ENCODE peak calls at places on chromosomes 1 and 21, in seven cellular contexts. One of them, this sample, is unnamed.

GRCh38 chr1:86788300-86789206 is 84.2 kb downstream of the SH3GLB1 start:
- DNase-seq in NCI-H446: no peak
- DNase-seq in fibroblast of pulmonary artery: peak
- DNase-seq in fibroblast of gingiva: peak
- DNase-seq in tibial artery: peak
- DNase-seq in NT2/D1: no peak
- DNase-seq in nucleus accumbens: no peak
- DNase-seq in this sample: peak

GRCh38 chr1:168087696-168088095 is 49.0 kb downstream of the GPR161 start:
- DNase-seq in NCI-H446: no peak
- DNase-seq in fibroblast of pulmonary artery: no peak
- DNase-seq in fibroblast of gingiva: no peak
- DNase-seq in tibial artery: no peak
- DNase-seq in NT2/D1: no peak
- DNase-seq in nucleus accumbens: no peak
- DNase-seq in this sample: no peak

GRCh38 chr1:66788231-66788939 is 12.7 kb downstream of the INSL5 start:
- DNase-seq in NCI-H446: no peak
- DNase-seq in fibroblast of pulmonary artery: no peak
- DNase-seq in fibroblast of gingiva: no peak
- DNase-seq in tibial artery: no peak
- DNase-seq in NT2/D1: no peak
- DNase-seq in nucleus accumbens: no peak
- DNase-seq in this sample: no peak

GRCh38 chr1:21604208-21604957 is 64.8 kb downstream of the RAP1GAP start:
- DNase-seq in NCI-H446: no peak
- DNase-seq in fibroblast of pulmonary artery: no peak
- DNase-seq in fibroblast of gingiva: no peak
- DNase-seq in tibial artery: no peak
- DNase-seq in NT2/D1: no peak
- DNase-seq in nucleus accumbens: no peak
- DNase-seq in this sample: no peak

GRCh38 chr1:183632087-183632486 is 3.5 kb downstream of the ARPC5 start:
- DNase-seq in NCI-H446: no peak
- DNase-seq in fibroblast of pulmonary artery: peak
- DNase-seq in fibroblast of gingiva: peak
- DNase-seq in tibial artery: no peak
- DNase-seq in NT2/D1: no peak
- DNase-seq in nucleus accumbens: no peak
- DNase-seq in this sample: peak

GRCh38 chr1:12460911-12461621 is 156.9 kb downstream of the DHRS3 start:
- DNase-seq in NCI-H446: no peak
- DNase-seq in fibroblast of pulmonary artery: no peak
- DNase-seq in fibroblast of gingiva: peak
- DNase-seq in tibial artery: peak
- DNase-seq in NT2/D1: no peak
- DNase-seq in nucleus accumbens: no peak
- DNase-seq in this sample: peak

GRCh38 chr21:42026072-42026415 is 15.9 kb upstream of the ZBTB21 start:
- DNase-seq in NCI-H446: no peak
- DNase-seq in fibroblast of pulmonary artery: no peak
- DNase-seq in fibroblast of gingiva: no peak
- DNase-seq in tibial artery: peak
- DNase-seq in NT2/D1: no peak
- DNase-seq in nucleus accumbens: no peak
- DNase-seq in this sample: no peak

GRCh38 chr1:222339371-222339947 is 208.4 kb downstream of the HHIPL2 start:
- DNase-seq in NCI-H446: no peak
- DNase-seq in fibroblast of pulmonary artery: no peak
- DNase-seq in fibroblast of gingiva: no peak
- DNase-seq in tibial artery: no peak
- DNase-seq in NT2/D1: no peak
- DNase-seq in nucleus accumbens: no peak
- DNase-seq in this sample: no peak

GRCh38 chr1:230677200-230677599 is 34.9 kb downstream of the COG2 start:
- DNase-seq in NCI-H446: no peak
- DNase-seq in fibroblast of pulmonary artery: no peak
- DNase-seq in fibroblast of gingiva: no peak
- DNase-seq in tibial artery: no peak
- DNase-seq in NT2/D1: no peak
- DNase-seq in nucleus accumbens: no peak
- DNase-seq in this sample: no peak

GRCh38 chr1:147545133-147545532 is 3.8 kb downstream of the BCL9 start:
- DNase-seq in NCI-H446: no peak
- DNase-seq in fibroblast of pulmonary artery: peak
- DNase-seq in fibroblast of gingiva: peak
- DNase-seq in tibial artery: no peak
- DNase-seq in NT2/D1: no peak
- DNase-seq in nucleus accumbens: no peak
- DNase-seq in this sample: no peak

GRCh38 chr1:183566026-183566425 is 24.2 kb downstream of the NCF2 start:
- DNase-seq in NCI-H446: no peak
- DNase-seq in fibroblast of pulmonary artery: no peak
- DNase-seq in fibroblast of gingiva: no peak
- DNase-seq in tibial artery: no peak
- DNase-seq in NT2/D1: no peak
- DNase-seq in nucleus accumbens: no peak
- DNase-seq in this sample: no peak

GRCh38 chr21:29892379-29892778 is 47.4 kb downstream of the GRIK1 start:
- DNase-seq in NCI-H446: no peak
- DNase-seq in fibroblast of pulmonary artery: no peak
- DNase-seq in fibroblast of gingiva: no peak
- DNase-seq in tibial artery: no peak
- DNase-seq in NT2/D1: no peak
- DNase-seq in nucleus accumbens: no peak
- DNase-seq in this sample: no peak

GRCh38 chr1:5601516-5601915 is 390.7 kb downstream of the NPHP4 start:
- DNase-seq in NCI-H446: no peak
- DNase-seq in fibroblast of pulmonary artery: no peak
- DNase-seq in fibroblast of gingiva: no peak
- DNase-seq in tibial artery: no peak
- DNase-seq in NT2/D1: no peak
- DNase-seq in nucleus accumbens: no peak
- DNase-seq in this sample: no peak

GRCh38 chr1:47325530-47325929 is 8.1 kb upstream of the CMPK1 start:
- DNase-seq in NCI-H446: no peak
- DNase-seq in fibroblast of pulmonary artery: peak
- DNase-seq in fibroblast of gingiva: no peak
- DNase-seq in tibial artery: no peak
- DNase-seq in NT2/D1: no peak
- DNase-seq in nucleus accumbens: no peak
- DNase-seq in this sample: peak

GRCh38 chr1:181081399-181081798 is 7.1 kb upstream of the IER5 start:
- DNase-seq in NCI-H446: no peak
- DNase-seq in fibroblast of pulmonary artery: no peak
- DNase-seq in fibroblast of gingiva: no peak
- DNase-seq in tibial artery: no peak
- DNase-seq in NT2/D1: no peak
- DNase-seq in nucleus accumbens: no peak
- DNase-seq in this sample: no peak

GRCh38 chr1:161480381-161481035 is 24.7 kb upstream of the FCGR2A start:
- DNase-seq in NCI-H446: no peak
- DNase-seq in fibroblast of pulmonary artery: no peak
- DNase-seq in fibroblast of gingiva: no peak
- DNase-seq in tibial artery: no peak
- DNase-seq in NT2/D1: no peak
- DNase-seq in nucleus accumbens: no peak
- DNase-seq in this sample: no peak

GRCh38 chr1:156439771-156440183 is 60.8 kb downstream of the MEF2D start:
- DNase-seq in NCI-H446: no peak
- DNase-seq in fibroblast of pulmonary artery: no peak
- DNase-seq in fibroblast of gingiva: no peak
- DNase-seq in tibial artery: no peak
- DNase-seq in NT2/D1: no peak
- DNase-seq in nucleus accumbens: no peak
- DNase-seq in this sample: no peak

GRCh38 chr1:245718123-245718522 is 563.3 kb downstream of the KIF26B start:
- DNase-seq in NCI-H446: no peak
- DNase-seq in fibroblast of pulmonary artery: no peak
- DNase-seq in fibroblast of gingiva: no peak
- DNase-seq in tibial artery: no peak
- DNase-seq in NT2/D1: no peak
- DNase-seq in nucleus accumbens: no peak
- DNase-seq in this sample: no peak